ENCODE peak calls at places on chromosome 19, in seven cellular contexts. Q, G, Y, A, I, Z and S are unnamed samples.

GRCh38 chr19:19261350-19262189 is 11.5 kb downstream of the TM6SF2 start:
- DNase-seq in Q (no peak), G (no peak), Y (peak), A (no peak), I (no peak), Z (no peak), S (no peak)

GRCh38 chr19:18733196-18733647 is 49.7 kb downstream of the CRTC1 start:
- DNase-seq in Q (no peak), G (no peak), Y (no peak), A (no peak), I (no peak), Z (no peak), S (no peak)

GRCh38 chr19:45613926-45614725 is 12.1 kb upstream of the GPR4 start:
- DNase-seq in Q (no peak), G (peak), Y (peak), A (no peak), I (peak), Z (peak), S (peak)

GRCh38 chr19:14472202-14472961 is 2.8 kb downstream of the PTGER1 start:
- DNase-seq in Q (no peak), G (peak), Y (peak), A (peak), I (no peak), Z (peak), S (peak)

GRCh38 chr19:56930647-56931592 is 90.4 kb upstream of the PEG3 start:
- DNase-seq in Q (no peak), G (no peak), Y (no peak), A (no peak), I (no peak), Z (no peak), S (no peak)

GRCh38 chr19:47020992-47021496 is 1.4 kb downstream of the NPAS1 start:
- DNase-seq in Q (no peak), G (no peak), Y (peak), A (no peak), I (no peak), Z (peak), S (no peak)

GRCh38 chr19:10420444-10421239 is at the start of gene PDE4A:
- DNase-seq in Q (no peak), G (no peak), Y (peak), A (no peak), I (peak), Z (peak), S (no peak)

GRCh38 chr19:47047931-47048399 is 459 bp downstream of the TMEM160 start:
- DNase-seq in Q (peak), G (peak), Y (peak), A (peak), I (peak), Z (peak), S (peak)

GRCh38 chr19:5691930-5692784 is 2.1 kb downstream of the RPL36 start:
- DNase-seq in Q (no peak), G (no peak), Y (peak), A (no peak), I (no peak), Z (no peak), S (no peak)

GRCh38 chr19:48955308-48955958 is 758 bp downstream of the BAX start:
- DNase-seq in Q (no peak), G (no peak), Y (no peak), A (no peak), I (no peak), Z (no peak), S (peak)

GRCh38 chr19:46040952-46041500 is at the start of gene IGFL4:
- DNase-seq in Q (no peak), G (no peak), Y (no peak), A (no peak), I (peak), Z (peak), S (no peak)

GRCh38 chr19:19657397-19657783 is 6.1 kb downstream of the ATP13A1 start:
- DNase-seq in Q (no peak), G (no peak), Y (no peak), A (no peak), I (no peak), Z (no peak), S (no peak)

GRCh38 chr19:10553087-10553667 is 9.5 kb downstream of the ATG4D start:
- DNase-seq in Q (no peak), G (no peak), Y (no peak), A (no peak), I (no peak), Z (no peak), S (no peak)

GRCh38 chr19:15251010-15251748 is 18.9 kb upstream of the EPHX3 start:
- DNase-seq in Q (no peak), G (no peak), Y (peak), A (no peak), I (no peak), Z (no peak), S (no peak)

GRCh38 chr19:48997972-48998371 is 4.3 kb downstream of the RUVBL2 start:
- DNase-seq in Q (no peak), G (peak), Y (peak), A (no peak), I (no peak), Z (peak), S (peak)

GRCh38 chr19:28609091-28609755 is 603.7 kb downstream of the UQCRFS1 start:
- DNase-seq in Q (no peak), G (no peak), Y (no peak), A (no peak), I (no peak), Z (no peak), S (no peak)

GRCh38 chr19:17306285-17306714 is 628 bp downstream of the MRPL34 start:
- DNase-seq in Q (no peak), G (no peak), Y (no peak), A (peak), I (no peak), Z (no peak), S (no peak)

GRCh38 chr19:47296036-47296435 is 13.6 kb upstream of the C5AR1 start:
- DNase-seq in Q (peak), G (peak), Y (peak), A (no peak), I (peak), Z (peak), S (peak)

GRCh38 chr19:8209965-8210659 is 942 bp downstream of the CERS4 start:
- DNase-seq in Q (no peak), G (no peak), Y (no peak), A (no peak), I (no peak), Z (no peak), S (no peak)

GRCh38 chr19:41031926-41032325 is 40.8 kb downstream of the CYP2B6 start:
- DNase-seq in Q (no peak), G (no peak), Y (peak), A (no peak), I (peak), Z (no peak), S (no peak)

GRCh38 chr19:290539-291521 is at the start of gene PLPP2:
- DNase-seq in Q (peak), G (no peak), Y (peak), A (peak), I (peak), Z (peak), S (peak)

GRCh38 chr19:21698215-21698614 is 69.2 kb downstream of the ZNF100 start:
- DNase-seq in Q (no peak), G (no peak), Y (peak), A (no peak), I (peak), Z (no peak), S (peak)

GRCh38 chr19:45424191-45425058 is 708 bp upstream of the ERCC1 start:
- DNase-seq in Q (no peak), G (peak), Y (peak), A (peak), I (peak), Z (peak), S (peak)

GRCh38 chr19:49638360-49638759 is 1.6 kb downstream of the RRAS start:
- DNase-seq in Q (no peak), G (no peak), Y (peak), A (no peak), I (no peak), Z (peak), S (peak)

GRCh38 chr19:1854542-1855039 is 6.3 kb upstream of the REXO1 start:
- DNase-seq in Q (no peak), G (no peak), Y (peak), A (no peak), I (no peak), Z (no peak), S (peak)

GRCh38 chr19:58261600-58261967 is 17.2 kb upstream of the ZNF8 start:
- DNase-seq in Q (no peak), G (no peak), Y (peak), A (no peak), I (no peak), Z (no peak), S (no peak)

GRCh38 chr19:1942078-1942933 is 1.3 kb downstream of the CSNK1G2 start:
- DNase-seq in Q (no peak), G (no peak), Y (peak), A (peak), I (peak), Z (peak), S (peak)

GRCh38 chr19:39154626-39155100 is 29.1 kb downstream of the PAK4 start:
- DNase-seq in Q (no peak), G (peak), Y (no peak), A (no peak), I (peak), Z (peak), S (peak)

GRCh38 chr19:3546119-3546518 is 7.1 kb downstream of the TEKTIP1 start:
- DNase-seq in Q (no peak), G (no peak), Y (no peak), A (no peak), I (no peak), Z (no peak), S (no peak)

GRCh38 chr19:3547301-3547731 is 8.3 kb downstream of the TEKTIP1 start:
- DNase-seq in Q (no peak), G (no peak), Y (peak), A (no peak), I (no peak), Z (no peak), S (no peak)

GRCh38 chr19:3548594-3548993 is 8.8 kb downstream of the MFSD12 start:
- DNase-seq in Q (peak), G (no peak), Y (no peak), A (no peak), I (no peak), Z (no peak), S (no peak)

GRCh38 chr19:3549816-3550215 is 7.6 kb downstream of the MFSD12 start:
- DNase-seq in Q (no peak), G (no peak), Y (no peak), A (no peak), I (no peak), Z (no peak), S (no peak)

GRCh38 chr19:3547767-3548282 is 8.9 kb downstream of the TEKTIP1 start:
- DNase-seq in Q (no peak), G (no peak), Y (no peak), A (no peak), I (no peak), Z (no peak), S (no peak)
- H3K27ac ChIP-seq in Q (no peak), G (no peak), Y (no peak), A (no peak), I (no peak), Z (no peak), S (no peak)

DNA sequence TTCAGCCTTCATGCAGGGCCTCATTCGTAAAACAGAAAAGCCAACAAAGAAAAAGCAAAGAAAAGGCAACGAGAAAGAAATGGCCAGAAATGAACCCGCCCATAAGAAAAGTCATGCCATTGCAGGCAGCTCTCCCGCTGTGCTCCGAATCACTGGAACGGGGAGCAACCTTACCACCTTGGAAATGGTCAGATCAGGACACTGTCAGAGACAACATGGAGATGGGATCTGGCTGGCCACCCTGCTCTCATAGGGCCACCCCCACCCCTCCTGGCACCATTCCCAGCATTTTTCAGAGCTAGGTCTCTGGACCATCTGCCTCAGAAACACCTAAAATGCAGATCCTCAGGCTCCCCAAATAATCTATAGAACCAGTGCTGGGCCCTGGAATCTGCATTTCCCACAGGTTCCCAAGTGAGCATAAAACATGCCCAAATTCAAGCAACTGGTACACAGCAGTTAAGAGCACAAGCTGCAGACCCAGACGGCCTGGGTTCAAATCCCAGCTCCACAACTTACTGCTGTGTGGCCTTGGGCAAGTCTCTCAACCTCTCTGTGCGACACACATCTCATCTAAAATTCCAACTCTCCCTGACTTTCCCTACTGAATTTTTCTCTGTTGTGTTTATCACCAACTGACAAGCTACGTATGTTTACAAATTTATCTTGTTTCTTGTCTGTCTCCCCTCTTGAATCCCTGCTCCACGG is 151.6 kb downstream of the IER2 start:
- DNase-seq in Q (no peak), G (no peak), Y (no peak), A (no peak), I (no peak), Z (no peak), S (no peak)
- H3K27ac ChIP-seq in Q (no peak), G (no peak), Y (no peak), A (no peak), I (no peak), Z (no peak), S (no peak)

GRCh38 chr19:6772028-6772865 is at the start of gene VAV1:
- DNase-seq in Q (no peak), G (no peak), Y (no peak), A (peak), I (no peak), Z (no peak), S (peak)
- H3K27ac ChIP-seq in Q (peak), G (no peak), Y (no peak), A (no peak), I (no peak), Z (no peak), S (peak)

GRCh38 chr19:42422092-42422575 is 5.1 kb downstream of the LIPE start:
- DNase-seq in Q (no peak), G (no peak), Y (no peak), A (no peak), I (no peak), Z (no peak), S (no peak)
- H3K27ac ChIP-seq in Q (no peak), G (no peak), Y (no peak), A (no peak), I (peak), Z (no peak), S (no peak)

DNA sequence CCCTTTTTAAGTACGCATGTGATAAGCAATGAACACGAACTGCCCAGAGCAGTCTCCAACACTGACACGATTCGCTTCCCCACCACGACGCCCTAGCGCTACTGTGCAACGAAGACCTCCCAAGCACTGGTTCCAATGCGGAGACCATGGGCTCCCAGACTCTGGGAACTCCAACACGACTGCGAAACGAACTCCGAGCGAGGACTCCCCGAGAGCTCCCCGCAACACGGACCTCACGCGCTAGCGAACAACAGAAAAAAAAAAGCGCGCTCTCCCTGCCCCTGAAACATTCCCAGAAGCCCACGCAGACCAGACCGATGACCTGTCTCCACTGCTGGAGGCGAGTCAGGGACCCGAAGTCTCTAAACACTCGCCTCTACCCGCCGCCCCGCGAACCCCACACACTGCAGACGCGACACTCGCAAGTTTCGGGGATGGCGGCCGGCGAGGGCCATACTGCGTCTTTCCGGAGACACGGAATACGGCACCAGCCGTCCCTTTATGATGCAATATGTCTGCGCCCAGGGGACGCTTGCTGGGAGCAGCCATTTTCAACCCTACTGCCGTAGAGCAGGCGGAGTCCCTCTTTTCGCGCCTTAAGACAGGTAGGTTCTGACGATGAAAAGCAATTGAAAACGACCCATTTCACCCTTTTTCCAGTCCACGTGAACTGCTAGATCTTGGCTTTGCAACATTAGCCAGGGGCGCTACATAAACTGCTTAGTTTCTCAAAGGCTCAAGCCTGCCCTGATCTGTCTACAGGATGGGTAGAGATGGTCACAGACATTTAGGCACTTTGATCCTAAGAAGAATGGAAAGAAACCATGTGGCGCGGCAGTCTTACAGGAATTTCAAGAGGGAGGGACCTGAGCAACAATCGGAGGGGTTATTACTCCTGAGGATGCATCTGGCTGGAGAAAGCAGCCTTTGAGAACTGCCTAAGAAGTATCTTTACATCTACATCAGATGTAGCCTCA is at the start of gene ZNF577:
- DNase-seq in Q (peak), G (no peak), Y (peak), A (peak), I (peak), Z (no peak), S (peak)
- H3K27ac ChIP-seq in Q (peak), G (no peak), Y (peak), A (no peak), I (peak), Z (no peak), S (peak)